ENCODE peak calls at places on chromosomes 6 and 20, in ten cellular contexts. J is heart left ventricle, V is upper lobe of right lung, G is adrenal gland, A is neural progenitor cell, O is mucosa of descending colon, R is HCT116, H is fibroblast of lung, B is mammary epithelial cell, U is GM23248. S is an unnamed sample. For H3K36me3 and H3K9me3, the result is how much of the 10 kb centered on the place peaks cover.

GRCh38 chr6:41182069-41183034 is 18.6 kb downstream of the TREML2 start:
- DNase-seq in J (no peak), V (no peak), G (peak), A (peak), O (peak), R (peak), H (peak), B (peak), U (peak), S (peak)

GRCh38 chr6:137811121-137811911 is 55.7 kb upstream of the TNFAIP3 start:
- DNase-seq in J (peak), V (peak), G (peak), A (peak), O (peak), R (peak), H (peak), B (peak), U (peak), S (peak)

GRCh38 chr6:33915134-33915533 is 111.3 kb upstream of the MLN start:
- DNase-seq in J (peak), V (no peak), G (no peak), A (no peak), O (peak), R (no peak), H (no peak), B (no peak), U (peak), S (no peak)

GRCh38 chr20:3000852-3001523 is 42.4 kb upstream of the GNRH2 start:
- DNase-seq in J (no peak), V (no peak), G (no peak), A (peak), O (peak), R (peak), H (peak), B (peak), U (peak), S (peak)

GRCh38 chr6:52595000-52595795 is 18.3 kb upstream of the TRAM2 start:
- DNase-seq in J (peak), V (no peak), G (peak), A (peak), O (peak), R (no peak), H (peak), B (peak), U (peak), S (peak)

GRCh38 chr6:115783402-115784061 is 277.2 kb downstream of the FRK start:
- DNase-seq in J (no peak), V (no peak), G (peak), A (no peak), O (no peak), R (no peak), H (peak), B (no peak), U (no peak), S (peak)

GRCh38 chr20:4154958-4155411 is 139.6 kb upstream of the RNF24 start:
- DNase-seq in J (no peak), V (peak), G (no peak), A (no peak), O (no peak), R (no peak), H (no peak), B (no peak), U (no peak), S (no peak)

GRCh38 chr6:128493877-128494276 is 26.5 kb downstream of the PTPRK start:
- DNase-seq in J (no peak), V (no peak), G (no peak), A (no peak), O (no peak), R (no peak), H (no peak), B (no peak), U (no peak), S (no peak)

GRCh38 chr6:117317261-117317660 is 51.9 kb downstream of the VGLL2 start:
- DNase-seq in J (no peak), V (no peak), G (no peak), A (peak), O (peak), R (peak), H (peak), B (peak), U (peak), S (no peak)

GRCh38 chr6:23455754-23456153 is 670.3 kb upstream of the NRSN1 start:
- DNase-seq in J (no peak), V (no peak), G (no peak), A (no peak), O (no peak), R (no peak), H (no peak), B (no peak), U (no peak), S (no peak)

GRCh38 chr6:124753001-124753400 is 209.2 kb upstream of the RNF217 start:
- DNase-seq in J (no peak), V (no peak), G (no peak), A (no peak), O (no peak), R (no peak), H (no peak), B (no peak), U (no peak), S (no peak)

GRCh38 chr6:43014434-43014909 is 423 bp downstream of the KLHDC3 start:
- DNase-seq in J (no peak), V (no peak), G (no peak), A (no peak), O (no peak), R (no peak), H (peak), B (peak), U (peak), S (no peak)

GRCh38 chr6:5557506-5557905 is 296.2 kb downstream of the FARS2 start:
- DNase-seq in J (no peak), V (no peak), G (no peak), A (no peak), O (no peak), R (no peak), H (no peak), B (no peak), U (no peak), S (no peak)

GRCh38 chr6:154239392-154239791 is 117.2 kb downstream of the IPCEF1 start:
- DNase-seq in J (no peak), V (no peak), G (no peak), A (no peak), O (no peak), R (no peak), H (no peak), B (peak), U (no peak), S (no peak)

GRCh38 chr6:26536571-26537159 is 1.5 kb upstream of the HMGN4 start:
- DNase-seq in J (no peak), V (no peak), G (peak), A (peak), O (peak), R (no peak), H (peak), B (peak), U (peak), S (no peak)

GRCh38 chr20:24981750-24982149 is 10.8 kb downstream of the APMAP start:
- DNase-seq in J (peak), V (peak), G (peak), A (no peak), O (no peak), R (no peak), H (no peak), B (no peak), U (no peak), S (no peak)

GRCh38 chr6:13194852-13195251 is 133.5 kb downstream of the TBC1D7 start:
- DNase-seq in J (no peak), V (no peak), G (peak), A (peak), O (peak), R (peak), H (peak), B (peak), U (peak), S (peak)

GRCh38 chr6:119832411-119832810 is 482.9 kb upstream of the MAN1A1 start:
- DNase-seq in J (no peak), V (no peak), G (no peak), A (no peak), O (no peak), R (no peak), H (no peak), B (peak), U (no peak), S (no peak)

GRCh38 chr6:88262372-88262771 is 96.2 kb upstream of the CNR1 start:
- DNase-seq in J (no peak), V (no peak), G (no peak), A (no peak), O (no peak), R (no peak), H (no peak), B (no peak), U (no peak), S (no peak)

GRCh38 chr20:38536310-38536709 is 44.7 kb upstream of the ADIG start:
- DNase-seq in J (no peak), V (no peak), G (no peak), A (no peak), O (no peak), R (no peak), H (peak), B (peak), U (peak), S (no peak)

DNA sequence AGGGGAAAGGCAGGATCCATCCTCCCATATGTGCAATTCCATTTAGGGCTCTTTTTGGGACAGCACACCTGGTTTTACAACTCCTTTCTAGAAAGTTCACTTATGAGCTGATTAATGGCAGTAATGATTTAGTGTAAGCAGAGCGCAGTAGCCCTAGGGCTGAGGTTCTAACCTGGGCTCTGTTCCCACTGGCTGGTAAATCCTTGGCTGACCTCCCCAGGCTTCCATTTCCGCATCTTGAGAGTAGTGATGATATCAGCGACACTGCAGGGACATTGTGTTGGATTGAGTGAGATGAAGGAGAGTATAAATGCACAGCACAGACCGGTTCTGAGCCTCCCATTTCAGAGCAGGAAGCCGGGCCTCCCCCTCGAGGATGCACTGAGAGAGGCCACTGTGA is 477.1 kb upstream of the SULF2 start:
- DNase-seq in J (no peak), V (no peak), G (no peak), A (no peak), O (no peak), R (no peak), H (no peak), B (no peak), U (no peak), S (no peak)
- H3K36me3 ChIP-seq in J (under half), V (under half), G (under half), A (under half), O (under half), R (under half), H (under half), B (under half), U (under half), S (under half)

GRCh38 chr20:49285233-49285668 is 7.4 kb upstream of the ZNFX1 start:
- DNase-seq in J (no peak), V (no peak), G (no peak), A (no peak), O (no peak), R (no peak), H (no peak), B (no peak), U (no peak), S (no peak)

GRCh38 chr20:49287555-49288249 is 9.8 kb upstream of the ZNFX1 start:
- DNase-seq in J (no peak), V (no peak), G (no peak), A (no peak), O (no peak), R (no peak), H (peak), B (no peak), U (peak), S (no peak)

GRCh38 chr20:49284818-49285217 is 7.0 kb upstream of the ZNFX1 start:
- DNase-seq in J (no peak), V (no peak), G (no peak), A (no peak), O (no peak), R (no peak), H (no peak), B (no peak), U (no peak), S (no peak)

GRCh38 chr20:49286689-49287551 is 9.1 kb upstream of the ZNFX1 start:
- DNase-seq in J (no peak), V (no peak), G (no peak), A (peak), O (peak), R (no peak), H (no peak), B (no peak), U (peak), S (peak)

GRCh38 chr20:49285813-49286494 is 8.1 kb upstream of the ZNFX1 start:
- DNase-seq in J (no peak), V (no peak), G (no peak), A (no peak), O (no peak), R (no peak), H (no peak), B (no peak), U (no peak), S (no peak)
- H3K9me3 ChIP-seq in J (under half), V (under half), G (under half), A (under half), O (half or more), R (under half), H (under half), B (under half), U (under half), S (under half)

DNA sequence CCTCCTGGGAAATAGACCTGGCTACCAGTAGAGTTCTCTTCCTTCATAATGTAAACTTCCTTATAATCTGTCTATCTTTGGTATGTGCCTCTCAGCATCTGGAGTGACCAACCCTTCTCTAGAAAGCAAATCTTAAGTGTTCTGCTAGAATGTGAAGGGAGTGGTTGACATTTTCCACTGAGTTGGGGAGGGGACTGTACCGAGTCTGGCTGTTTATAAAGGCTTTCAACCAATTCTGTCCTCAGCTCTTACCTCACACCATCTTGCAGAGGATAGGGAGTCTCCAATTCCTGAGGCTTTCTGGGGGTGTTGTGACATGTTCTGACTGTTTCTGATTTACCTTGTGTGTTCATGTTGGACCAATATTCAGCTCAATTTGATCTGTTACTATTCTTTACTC is 39.6 kb downstream of the FAM217A start:
- DNase-seq in J (no peak), V (no peak), G (no peak), A (no peak), O (no peak), R (no peak), H (no peak), B (no peak), U (no peak), S (no peak)
- H3K36me3 ChIP-seq in J (under half), V (half or more), G (half or more), A (under half), O (under half), R (under half), H (under half), B (under half), U (half or more), S (under half)

GRCh38 chr6:35426074-35426473 is 26.1 kb upstream of the FANCE start:
- DNase-seq in J (no peak), V (peak), G (no peak), A (no peak), O (no peak), R (no peak), H (no peak), B (no peak), U (no peak), S (no peak)
- H3K9me3 ChIP-seq in J (under half), V (under half), G (under half), A (under half), O (under half), R (under half), H (under half), B (under half), U (under half), S (under half)

GRCh38 chr20:50523552-50524167 is 13.5 kb downstream of the PTPN1 start:
- DNase-seq in J (no peak), V (no peak), G (no peak), A (no peak), O (no peak), R (no peak), H (no peak), B (no peak), U (no peak), S (peak)
- H3K36me3 ChIP-seq in J (under half), V (under half), G (under half), A (under half), O (under half), R (under half), H (under half), B (under half), U (under half), S (under half)

GRCh38 chr20:61594198-61594597 is 342.1 kb downstream of the CDH4 start:
- DNase-seq in J (peak), V (no peak), G (no peak), A (no peak), O (no peak), R (no peak), H (no peak), B (no peak), U (no peak), S (no peak)
- H3K9me3 ChIP-seq in J (under half), V (under half), G (under half), A (under half), O (under half), R (under half), H (under half), B (under half), U (under half), S (under half)

GRCh38 chr20:34312024-34312460 is 8.9 kb upstream of the AHCY start:
- DNase-seq in J (no peak), V (no peak), G (no peak), A (peak), O (peak), R (no peak), H (no peak), B (no peak), U (peak), S (peak)
- H3K36me3 ChIP-seq in J (under half), V (under half), G (under half), A (under half), O (under half), R (under half), H (under half), B (under half), U (under half), S (under half)

S was measured in small intestine.